ENCODE peak calls at places on chromosomes 5 and 9, in nine cellular contexts. M is suprapubic skin; X is psoas muscle; R is left ventricle myocardium inferior; Y is K562; C is heart left ventricle; F is OCI-LY7; U is GM23248; P is CD8-positive, alpha-beta memory T cell. L is an unnamed sample.

GRCh38 chr9:88477300-88477751 is 57.7 kb upstream of the NXNL2 start:
- DNase-seq in R (no peak), C (no peak), F (no peak), Y (no peak), P (no peak), U (peak), X (no peak), M (no peak), L (no peak)

GRCh38 chr5:10705736-10706135 is 55.3 kb downstream of the DAP start:
- DNase-seq in R (no peak), C (no peak), X (no peak), M (no peak), P (no peak), F (no peak), U (peak), Y (no peak), L (no peak)

GRCh38 chr9:97904725-97905124 is 17.6 kb downstream of the TRMO start:
- DNase-seq in P (peak), M (no peak), R (no peak), F (no peak), C (no peak), X (no peak), U (no peak), Y (no peak), L (no peak)

GRCh38 chr9:112925058-112925641 is 34.5 kb upstream of the SLC46A2 start:
- DNase-seq in M (no peak), X (no peak), F (no peak), Y (peak), U (peak), C (no peak), P (no peak), R (no peak), L (no peak)

GRCh38 chr5:65334077-65334476 is 147.6 kb downstream of the ADAMTS6 start:
- DNase-seq in M (no peak), X (no peak), C (peak), P (no peak), Y (no peak), R (no peak), F (no peak), U (no peak), L (no peak)

GRCh38 chr5:43041131-43041668 is 1.1 kb upstream of the ANXA2R start:
- DNase-seq in R (peak), U (no peak), X (peak), M (no peak), C (no peak), Y (peak), F (peak), P (peak), L (peak)

GRCh38 chr5:60473654-60474053 is 226.3 kb downstream of the DEPDC1B start:
- DNase-seq in M (no peak), Y (no peak), C (no peak), R (no peak), F (no peak), X (no peak), U (no peak), P (no peak), L (no peak)

GRCh38 chr5:73233053-73233460 is 60.1 kb downstream of the TMEM174 start:
- DNase-seq in C (no peak), U (no peak), F (no peak), X (no peak), P (no peak), Y (no peak), M (no peak), R (no peak), L (no peak)

GRCh38 chr5:134003064-134003956 is 1.5 kb downstream of the VDAC1 start:
- DNase-seq in M (no peak), Y (no peak), C (no peak), U (peak), F (no peak), X (no peak), P (peak), R (no peak), L (no peak)

GRCh38 chr9:128636024-128636390 is 20.6 kb downstream of the DYNC2I2 start:
- DNase-seq in P (no peak), X (peak), U (peak), M (no peak), Y (no peak), C (peak), R (peak), F (no peak), L (peak)

GRCh38 chr9:133942206-133942975 is 49.7 kb downstream of the VAV2 start:
- DNase-seq in U (no peak), C (peak), F (no peak), R (peak), Y (no peak), P (no peak), M (no peak), X (peak), L (peak)

GRCh38 chr5:5688925-5689310 is 266.4 kb downstream of the ICE1 start:
- DNase-seq in P (no peak), R (no peak), Y (no peak), X (no peak), M (no peak), F (no peak), C (no peak), U (no peak), L (no peak)

GRCh38 chr9:120372040-120372439 is 207.9 kb downstream of the CDK5RAP2 start:
- DNase-seq in U (no peak), R (no peak), Y (no peak), X (no peak), F (no peak), P (no peak), M (no peak), C (no peak), L (no peak)

GRCh38 chr9:131732636-131733340 is 7.1 kb downstream of the RAPGEF1 start:
- DNase-seq in X (no peak), Y (no peak), R (no peak), P (peak), C (no peak), U (no peak), M (no peak), F (peak), L (peak)

GRCh38 chr9:99103054-99103453 is 1.9 kb upstream of the TGFBR1 start:
- DNase-seq in F (no peak), X (no peak), R (no peak), C (no peak), M (no peak), P (no peak), U (no peak), Y (no peak), L (no peak)

GRCh38 chr5:137453476-137454080 is 45.5 kb downstream of the SPOCK1 start:
- DNase-seq in P (no peak), F (peak), C (no peak), R (no peak), Y (peak), M (no peak), X (no peak), U (peak), L (no peak)

GRCh38 chr5:179833709-179834070 is 13.0 kb downstream of the SQSTM1 start:
- DNase-seq in F (no peak), Y (no peak), C (no peak), U (no peak), M (no peak), X (no peak), P (no peak), R (no peak), L (no peak)

GRCh38 chr9:137550241-137550621 is at the start of gene PNPLA7:
- DNase-seq in X (peak), M (peak), C (peak), R (peak), U (peak), Y (peak), P (peak), F (peak), L (peak)

GRCh38 chr5:30871191-30871590 is 322.3 kb upstream of the CDH6 start:
- DNase-seq in R (no peak), X (no peak), P (no peak), U (no peak), M (no peak), Y (no peak), F (no peak), C (no peak), L (no peak)

GRCh38 chr5:69136296-69136695 is 30.7 kb upstream of the CCNB1 start:
- DNase-seq in Y (no peak), X (no peak), R (no peak), F (peak), U (no peak), C (no peak), P (no peak), M (no peak), L (no peak)

GRCh38 chr5:107277485-107278040 is 393.2 kb downstream of the EFNA5 start:
- DNase-seq in X (no peak), F (no peak), C (no peak), R (no peak), U (no peak), P (no peak), Y (no peak), M (no peak), L (no peak)

GRCh38 chr9:133763272-133764183 is 25.4 kb upstream of the SARDH start:
- DNase-seq in M (no peak), F (no peak), X (no peak), P (no peak), R (no peak), C (peak), Y (no peak), U (peak), L (peak)

GRCh38 chr5:147633173-147633572 is 123.3 kb upstream of the DPYSL3 start:
- DNase-seq in X (no peak), U (no peak), M (no peak), F (no peak), P (no peak), Y (no peak), C (no peak), R (no peak), L (no peak)

GRCh38 chr5:59193616-59194319 is 610.9 kb downstream of the RAB3C start:
- DNase-seq in M (no peak), F (no peak), U (peak), Y (no peak), R (no peak), X (peak), C (no peak), P (no peak), L (peak)

GRCh38 chr5:147921134-147921533 is 14.8 kb upstream of the C5orf46 start:
- DNase-seq in X (no peak), Y (no peak), F (no peak), C (no peak), U (no peak), P (no peak), R (no peak), M (no peak), L (no peak)

GRCh38 chr5:75885849-75886596 is 168.8 kb upstream of the POC5 start:
- DNase-seq in M (no peak), Y (peak), C (no peak), R (no peak), P (no peak), U (no peak), X (no peak), F (no peak), L (no peak)

GRCh38 chr9:113299800-113300292 is 3.3 kb downstream of the RNF183 start:
- DNase-seq in X (no peak), M (no peak), U (peak), Y (peak), F (no peak), C (no peak), P (no peak), R (no peak), L (no peak)

GRCh38 chr9:88835038-88835466 is 156.2 kb upstream of the S1PR3 start:
- DNase-seq in C (no peak), F (peak), Y (no peak), P (peak), M (no peak), U (peak), X (no peak), R (no peak), L (no peak)

GRCh38 chr5:143870871-143871632 is 59.1 kb downstream of the HMHB1 start:
- DNase-seq in M (no peak), P (no peak), U (peak), R (no peak), X (no peak), F (no peak), Y (no peak), C (no peak), L (no peak)

GRCh38 chr9:129458155-129458661 is 162.7 kb downstream of the C9orf50 start:
- DNase-seq in X (no peak), M (no peak), F (no peak), P (peak), Y (peak), R (no peak), U (peak), C (no peak), L (peak)

GRCh38 chr5:107776506-107776905 is 105.8 kb upstream of the EFNA5 start:
- DNase-seq in M (no peak), X (no peak), P (no peak), C (no peak), R (no peak), F (no peak), U (no peak), Y (no peak), L (no peak)

GRCh38 chr9:136020206-136020605 is 59.0 kb upstream of the UBAC1 start:
- DNase-seq in U (no peak), F (no peak), Y (no peak), P (peak), C (no peak), M (no peak), R (peak), X (no peak), L (no peak)

GRCh38 chr9:2620876-2621677 is 510 bp upstream of the VLDLR start:
- DNase-seq in F (no peak), U (peak), Y (peak), P (peak), C (peak), M (peak), X (peak), R (peak), L (peak)

DNA sequence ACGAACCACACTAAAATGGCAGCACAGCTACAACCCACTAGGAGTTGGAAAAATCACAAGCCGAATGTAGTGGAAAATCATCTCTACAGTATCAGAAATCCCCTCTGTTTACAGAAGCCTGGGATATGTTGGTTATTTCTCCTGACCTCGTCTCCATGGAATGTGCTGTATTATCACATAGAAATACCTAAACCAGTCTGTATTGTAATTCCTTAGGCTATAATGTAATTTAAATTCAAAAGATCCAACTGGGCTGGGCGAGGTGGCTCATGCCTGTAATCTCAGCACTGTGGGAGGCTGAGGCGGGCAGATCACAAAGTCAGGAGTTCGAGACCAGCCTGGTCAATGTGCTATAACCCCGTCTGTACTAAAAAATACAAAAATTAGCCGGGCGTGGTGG is 244.8 kb upstream of the MPDZ start:
- DNase-seq in C (no peak), P (no peak), R (no peak), M (no peak), U (no peak), Y (no peak), X (no peak), F (no peak), L (no peak)
- H3K27ac ChIP-seq in C (no peak), P (no peak), R (no peak), M (no peak), U (no peak), Y (no peak), X (no peak), F (no peak), L (no peak)

DNA sequence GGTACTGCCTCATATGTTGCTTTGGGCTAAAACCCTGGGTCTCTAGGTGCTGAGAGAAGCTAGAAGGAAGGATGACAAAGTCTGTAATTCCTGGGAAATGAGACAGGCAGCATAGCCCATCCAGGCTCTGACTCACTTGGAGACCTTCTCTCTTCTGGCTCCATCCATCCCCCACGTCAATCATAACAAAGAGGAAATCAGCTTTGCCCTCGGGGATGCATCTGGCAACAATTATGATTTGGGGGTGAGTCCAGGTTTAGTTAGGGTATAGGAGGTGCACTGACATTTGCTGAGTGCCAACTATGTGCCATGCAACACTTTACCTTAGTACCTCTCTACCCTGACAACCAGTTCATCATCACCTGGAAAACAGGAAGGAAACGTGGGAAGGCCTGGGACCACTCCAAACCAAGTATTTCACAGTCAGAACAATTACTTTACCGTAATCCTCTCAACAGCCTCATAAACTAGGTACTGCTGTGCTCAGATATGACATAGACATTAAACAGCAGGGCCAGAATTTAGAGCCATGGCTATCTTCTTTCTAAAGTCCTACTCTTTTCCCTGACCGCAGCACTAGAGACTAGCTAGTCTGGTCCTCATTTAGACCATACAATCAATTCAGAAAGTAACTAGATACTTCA is 39.1 kb upstream of the GZMA start:
- DNase-seq in R (no peak), U (peak), X (no peak), Y (no peak), P (no peak), M (no peak), C (no peak), F (no peak), L (no peak)
- H3K4me3 ChIP-seq in R (no peak), U (peak), X (no peak), Y (no peak), P (no peak), M (no peak), C (no peak), F (no peak), L (no peak)

GRCh38 chr9:212265-212664 is 2.4 kb upstream of the DOCK8 start:
- DNase-seq in F (no peak), M (no peak), R (no peak), U (no peak), Y (no peak), X (no peak), C (no peak), P (no peak), L (no peak)

GRCh38 chr9:211557-211956 is 3.1 kb upstream of the DOCK8 start:
- DNase-seq in F (no peak), R (no peak), X (no peak), M (no peak), P (no peak), U (peak), C (no peak), Y (no peak), L (no peak)

GRCh38 chr9:211036-211435 is 3.6 kb upstream of the DOCK8 start:
- DNase-seq in Y (no peak), M (no peak), C (no peak), R (no peak), P (no peak), U (no peak), X (no peak), F (no peak), L (no peak)

GRCh38 chr9:215631-216155 is 1.0 kb downstream of the DOCK8 start:
- DNase-seq in F (no peak), Y (no peak), X (no peak), U (no peak), R (no peak), C (no peak), P (no peak), M (no peak), L (no peak)

DNA sequence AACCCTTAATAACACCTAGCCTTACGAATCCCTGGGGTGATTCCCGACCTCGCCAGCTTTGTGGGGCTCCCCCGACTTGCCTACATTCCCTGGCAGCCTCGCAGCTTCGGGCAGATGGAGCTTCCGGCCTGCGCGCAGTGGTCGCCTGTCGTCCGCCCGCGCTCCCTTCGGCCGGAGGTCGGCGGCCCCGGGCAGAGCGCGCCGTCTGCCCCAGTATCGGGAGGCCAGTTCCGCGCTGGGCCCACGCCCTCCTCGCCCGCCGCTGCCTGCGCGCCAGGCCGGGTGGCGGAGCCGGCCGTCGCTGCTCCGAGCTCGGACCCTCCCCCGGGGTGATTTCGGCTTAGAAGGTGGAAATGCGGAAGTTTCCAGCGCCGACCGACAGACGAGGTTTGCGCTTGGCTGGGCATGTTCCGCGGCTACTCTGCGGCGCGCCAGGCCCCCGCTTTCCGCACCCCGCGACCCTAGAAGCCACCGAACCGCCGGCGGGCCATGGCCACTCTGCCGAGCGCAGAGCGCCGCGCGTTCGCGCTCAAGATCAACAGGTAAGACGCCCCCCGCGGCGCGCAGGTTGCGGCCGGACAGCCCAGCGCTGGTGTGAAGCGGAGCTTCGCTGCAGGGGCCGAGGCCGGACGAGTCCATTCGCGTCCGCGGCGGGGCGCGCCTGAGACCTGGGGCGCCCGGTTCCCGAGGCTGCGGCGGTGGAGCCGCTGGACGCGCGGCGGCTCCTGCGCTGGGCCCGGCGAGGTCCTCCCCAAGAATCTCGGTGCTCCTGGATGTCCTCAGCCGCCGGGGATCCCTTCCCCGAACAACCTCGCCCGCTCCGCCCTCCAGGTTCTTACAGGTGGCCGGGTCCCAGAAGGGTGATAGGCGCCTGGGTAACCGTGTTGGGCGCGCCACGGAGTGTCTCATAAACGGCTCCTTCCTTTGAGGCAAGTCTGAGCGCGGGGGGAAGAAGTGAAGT is at the start of gene DOCK8:
- DNase-seq in C (peak), X (peak), F (peak), M (peak), Y (peak), R (peak), P (peak), U (peak), L (peak)
- H3K27ac ChIP-seq in C (peak), X (peak), F (no peak), M (peak), Y (peak), R (peak), P (peak), U (no peak), L (peak)

GRCh38 chr9:79686381-79687130 is 114.8 kb downstream of the TLE4 start:
- DNase-seq in U (peak), R (no peak), F (no peak), X (peak), P (no peak), M (peak), Y (no peak), C (no peak), L (no peak)

GRCh38 chr9:79688363-79688762 is 116.6 kb downstream of the TLE4 start:
- DNase-seq in R (no peak), M (no peak), Y (no peak), U (no peak), F (no peak), X (no peak), P (no peak), C (no peak), L (no peak)

GRCh38 chr9:79685576-79685975 is 113.8 kb downstream of the TLE4 start:
- DNase-seq in P (no peak), Y (no peak), R (no peak), M (no peak), X (no peak), U (peak), C (no peak), F (no peak), L (no peak)

GRCh38 chr9:79684711-79685575 is 113.2 kb downstream of the TLE4 start:
- DNase-seq in U (peak), M (no peak), F (no peak), P (no peak), Y (no peak), R (no peak), C (no peak), X (no peak), L (no peak)

GRCh38 chr9:79687131-79687447 is 115.3 kb downstream of the TLE4 start:
- DNase-seq in Y (no peak), C (no peak), P (peak), R (no peak), F (no peak), M (no peak), X (no peak), U (peak), L (no peak)
- H3K4me3 ChIP-seq in Y (no peak), C (no peak), P (no peak), R (no peak), F (no peak), M (no peak), X (no peak), U (peak), L (no peak)

GRCh38 chr5:177565046-177565445 is 10.7 kb upstream of the FAM193B start:
- DNase-seq in C (no peak), Y (peak), P (no peak), R (no peak), M (no peak), F (no peak), U (no peak), X (no peak), L (no peak)
- H3K27ac ChIP-seq in C (no peak), Y (peak), P (no peak), R (no peak), M (no peak), F (no peak), U (no peak), X (no peak), L (no peak)

GRCh38 chr9:79257671-79258410 is 313.9 kb upstream of the TLE4 start:
- DNase-seq in M (no peak), Y (no peak), U (no peak), P (no peak), X (no peak), R (no peak), F (no peak), C (no peak), L (no peak)
- H3K4me3 ChIP-seq in M (peak), Y (no peak), U (no peak), P (no peak), X (no peak), R (peak), F (no peak), C (no peak), L (no peak)

L was measured in lower lobe of right lung.